ENCODE peak calls at places on chromosomes 11 and 22, in ten cellular contexts. One of them, this sample, is unnamed.

GRCh38 chr11:134580635-134581025 is 168.6 kb upstream of the B3GAT1 start:
- DNase-seq in spleen: no peak
- DNase-seq in H4: no peak
- DNase-seq in kidney: no peak
- DNase-seq in activated naive CD4-positive, alpha-beta T cell treated with anti-CD3 and anti-CD28 coated beads, Interleukin-2, amount 50 U/mL, for 72 hours: no peak
- DNase-seq in stomach: no peak
- DNase-seq in stimulated activated CD4-positive, alpha-beta T cell treated with anti-CD3 and anti-CD28 coated beads, Interleukin-15, amount 100 ng/mL, for 24 hours: no peak
- DNase-seq in mucosa of gallbladder: peak; percentile 3
- DNase-seq in A549: no peak
- DNase-seq in GM23248: no peak
- DNase-seq in this sample: no peak

GRCh38 chr11:47768090-47768620 is 1.0 kb upstream of the FNBP4 start:
- DNase-seq in A549: peak; percentile 66
- DNase-seq in H4: peak; percentile 89
- DNase-seq in kidney: peak; percentile 85
- DNase-seq in mucosa of gallbladder: peak; percentile 69
- DNase-seq in spleen: peak; percentile 81
- DNase-seq in stomach: peak; percentile 49
- DNase-seq in GM23248: peak; percentile 83
- DNase-seq in activated naive CD4-positive, alpha-beta T cell treated with anti-CD3 and anti-CD28 coated beads, Interleukin-2, amount 50 U/mL, for 72 hours: no peak
- DNase-seq in stimulated activated CD4-positive, alpha-beta T cell treated with anti-CD3 and anti-CD28 coated beads, Interleukin-15, amount 100 ng/mL, for 24 hours: peak; percentile 50
- DNase-seq in this sample: no peak

GRCh38 chr11:72174299-72175070 is 17.5 kb upstream of the FOLR1 start:
- DNase-seq in mucosa of gallbladder: peak; percentile 23
- DNase-seq in A549: no peak
- DNase-seq in H4: no peak
- DNase-seq in kidney: no peak
- DNase-seq in stimulated activated CD4-positive, alpha-beta T cell treated with anti-CD3 and anti-CD28 coated beads, Interleukin-15, amount 100 ng/mL, for 24 hours: no peak
- DNase-seq in GM23248: no peak
- DNase-seq in stomach: no peak
- DNase-seq in activated naive CD4-positive, alpha-beta T cell treated with anti-CD3 and anti-CD28 coated beads, Interleukin-2, amount 50 U/mL, for 72 hours: no peak
- DNase-seq in spleen: no peak
- DNase-seq in this sample: no peak

GRCh38 chr11:121571466-121571865 is 118.7 kb upstream of the SORL1-AS1 start:
- DNase-seq in H4: no peak
- DNase-seq in stomach: no peak
- DNase-seq in kidney: no peak
- DNase-seq in A549: no peak
- DNase-seq in activated naive CD4-positive, alpha-beta T cell treated with anti-CD3 and anti-CD28 coated beads, Interleukin-2, amount 50 U/mL, for 72 hours: no peak
- DNase-seq in stimulated activated CD4-positive, alpha-beta T cell treated with anti-CD3 and anti-CD28 coated beads, Interleukin-15, amount 100 ng/mL, for 24 hours: no peak
- DNase-seq in spleen: no peak
- DNase-seq in GM23248: no peak
- DNase-seq in mucosa of gallbladder: no peak
- DNase-seq in this sample: no peak

GRCh38 chr22:27251563-27251962 is 550.0 kb downstream of the MN1 start:
- DNase-seq in stimulated activated CD4-positive, alpha-beta T cell treated with anti-CD3 and anti-CD28 coated beads, Interleukin-15, amount 100 ng/mL, for 24 hours: no peak
- DNase-seq in activated naive CD4-positive, alpha-beta T cell treated with anti-CD3 and anti-CD28 coated beads, Interleukin-2, amount 50 U/mL, for 72 hours: no peak
- DNase-seq in kidney: no peak
- DNase-seq in H4: peak; percentile 14
- DNase-seq in GM23248: no peak
- DNase-seq in stomach: no peak
- DNase-seq in spleen: no peak
- DNase-seq in A549: no peak
- DNase-seq in mucosa of gallbladder: no peak
- DNase-seq in this sample: no peak

GRCh38 chr22:20206709-20207215 is 55.9 kb upstream of the CCDC188 start:
- DNase-seq in kidney: no peak
- DNase-seq in mucosa of gallbladder: no peak
- DNase-seq in GM23248: peak; percentile 60
- DNase-seq in H4: no peak
- DNase-seq in stomach: peak; percentile 58
- DNase-seq in stimulated activated CD4-positive, alpha-beta T cell treated with anti-CD3 and anti-CD28 coated beads, Interleukin-15, amount 100 ng/mL, for 24 hours: peak; percentile 21
- DNase-seq in activated naive CD4-positive, alpha-beta T cell treated with anti-CD3 and anti-CD28 coated beads, Interleukin-2, amount 50 U/mL, for 72 hours: peak; percentile 75
- DNase-seq in A549: no peak
- DNase-seq in spleen: no peak
- DNase-seq in this sample: no peak

GRCh38 chr11:66559141-66559861 is 9.1 kb downstream of the CTSF start:
- DNase-seq in stomach: peak; percentile 33
- DNase-seq in GM23248: peak; percentile 59
- DNase-seq in A549: no peak
- DNase-seq in mucosa of gallbladder: no peak
- DNase-seq in stimulated activated CD4-positive, alpha-beta T cell treated with anti-CD3 and anti-CD28 coated beads, Interleukin-15, amount 100 ng/mL, for 24 hours: peak; percentile 45
- DNase-seq in activated naive CD4-positive, alpha-beta T cell treated with anti-CD3 and anti-CD28 coated beads, Interleukin-2, amount 50 U/mL, for 72 hours: no peak
- DNase-seq in spleen: no peak
- DNase-seq in H4: no peak
- DNase-seq in kidney: no peak
- DNase-seq in this sample: no peak

GRCh38 chr11:77208535-77208934 is 80.5 kb downstream of the MYO7A start:
- DNase-seq in activated naive CD4-positive, alpha-beta T cell treated with anti-CD3 and anti-CD28 coated beads, Interleukin-2, amount 50 U/mL, for 72 hours: peak; percentile 44
- DNase-seq in kidney: no peak
- DNase-seq in stomach: no peak
- DNase-seq in mucosa of gallbladder: no peak
- DNase-seq in spleen: peak; percentile 58
- DNase-seq in A549: no peak
- DNase-seq in stimulated activated CD4-positive, alpha-beta T cell treated with anti-CD3 and anti-CD28 coated beads, Interleukin-15, amount 100 ng/mL, for 24 hours: no peak
- DNase-seq in GM23248: no peak
- DNase-seq in H4: no peak
- DNase-seq in this sample: no peak

GRCh38 chr11:45885921-45886721 is 670 bp downstream of the MAPK8IP1 start:
- DNase-seq in activated naive CD4-positive, alpha-beta T cell treated with anti-CD3 and anti-CD28 coated beads, Interleukin-2, amount 50 U/mL, for 72 hours: no peak
- DNase-seq in A549: no peak
- DNase-seq in GM23248: no peak
- DNase-seq in H4: no peak
- DNase-seq in mucosa of gallbladder: no peak
- DNase-seq in stimulated activated CD4-positive, alpha-beta T cell treated with anti-CD3 and anti-CD28 coated beads, Interleukin-15, amount 100 ng/mL, for 24 hours: no peak
- DNase-seq in stomach: no peak
- DNase-seq in kidney: peak; percentile 79
- DNase-seq in spleen: no peak
- DNase-seq in this sample: no peak

GRCh38 chr11:48001438-48002021 is 21.2 kb downstream of the PTPRJ start:
- DNase-seq in GM23248: peak; percentile 73
- DNase-seq in stimulated activated CD4-positive, alpha-beta T cell treated with anti-CD3 and anti-CD28 coated beads, Interleukin-15, amount 100 ng/mL, for 24 hours: peak; percentile 77
- DNase-seq in spleen: peak; percentile 83
- DNase-seq in stomach: peak; percentile 50
- DNase-seq in A549: peak; percentile 36
- DNase-seq in mucosa of gallbladder: peak; percentile 57
- DNase-seq in activated naive CD4-positive, alpha-beta T cell treated with anti-CD3 and anti-CD28 coated beads, Interleukin-2, amount 50 U/mL, for 72 hours: peak; percentile 85
- DNase-seq in kidney: no peak
- DNase-seq in H4: no peak
- DNase-seq in this sample: peak; percentile 81

GRCh38 chr11:86483591-86484163 is 109.0 kb downstream of the CCDC81 start:
- DNase-seq in H4: no peak
- DNase-seq in activated naive CD4-positive, alpha-beta T cell treated with anti-CD3 and anti-CD28 coated beads, Interleukin-2, amount 50 U/mL, for 72 hours: no peak
- DNase-seq in GM23248: no peak
- DNase-seq in stimulated activated CD4-positive, alpha-beta T cell treated with anti-CD3 and anti-CD28 coated beads, Interleukin-15, amount 100 ng/mL, for 24 hours: no peak
- DNase-seq in stomach: no peak
- DNase-seq in mucosa of gallbladder: no peak
- DNase-seq in A549: no peak
- DNase-seq in spleen: no peak
- DNase-seq in kidney: no peak
- DNase-seq in this sample: no peak

GRCh38 chr11:12301379-12301778 is 76.0 kb upstream of the PARVA start:
- DNase-seq in H4: no peak
- DNase-seq in A549: no peak
- DNase-seq in stomach: no peak
- DNase-seq in stimulated activated CD4-positive, alpha-beta T cell treated with anti-CD3 and anti-CD28 coated beads, Interleukin-15, amount 100 ng/mL, for 24 hours: no peak
- DNase-seq in activated naive CD4-positive, alpha-beta T cell treated with anti-CD3 and anti-CD28 coated beads, Interleukin-2, amount 50 U/mL, for 72 hours: no peak
- DNase-seq in mucosa of gallbladder: no peak
- DNase-seq in spleen: no peak
- DNase-seq in kidney: no peak
- DNase-seq in GM23248: no peak
- DNase-seq in this sample: no peak

GRCh38 chr11:76077575-76078150 is 128.6 kb downstream of the WNT11 start:
- DNase-seq in GM23248: no peak
- DNase-seq in mucosa of gallbladder: no peak
- DNase-seq in activated naive CD4-positive, alpha-beta T cell treated with anti-CD3 and anti-CD28 coated beads, Interleukin-2, amount 50 U/mL, for 72 hours: no peak
- DNase-seq in kidney: no peak
- DNase-seq in H4: no peak
- DNase-seq in spleen: no peak
- DNase-seq in A549: no peak
- DNase-seq in stomach: no peak
- DNase-seq in stimulated activated CD4-positive, alpha-beta T cell treated with anti-CD3 and anti-CD28 coated beads, Interleukin-15, amount 100 ng/mL, for 24 hours: no peak
- DNase-seq in this sample: no peak

GRCh38 chr11:447923-448731 is 2.0 kb upstream of the PTDSS2 start:
- DNase-seq in spleen: peak; percentile 98
- DNase-seq in kidney: peak; percentile 98
- DNase-seq in stimulated activated CD4-positive, alpha-beta T cell treated with anti-CD3 and anti-CD28 coated beads, Interleukin-15, amount 100 ng/mL, for 24 hours: peak; percentile 99
- DNase-seq in GM23248: peak; percentile 98
- DNase-seq in mucosa of gallbladder: peak; percentile 95
- DNase-seq in stomach: peak; percentile 97
- DNase-seq in A549: peak; percentile 94
- DNase-seq in H4: peak; percentile 88
- DNase-seq in activated naive CD4-positive, alpha-beta T cell treated with anti-CD3 and anti-CD28 coated beads, Interleukin-2, amount 50 U/mL, for 72 hours: peak; percentile 93
- DNase-seq in this sample: peak; percentile 93

GRCh38 chr11:9982127-9982795 is 311.8 kb downstream of the SBF2 start:
- DNase-seq in GM23248: peak; percentile 48
- DNase-seq in stimulated activated CD4-positive, alpha-beta T cell treated with anti-CD3 and anti-CD28 coated beads, Interleukin-15, amount 100 ng/mL, for 24 hours: no peak
- DNase-seq in stomach: no peak
- DNase-seq in mucosa of gallbladder: no peak
- DNase-seq in A549: no peak
- DNase-seq in kidney: no peak
- DNase-seq in activated naive CD4-positive, alpha-beta T cell treated with anti-CD3 and anti-CD28 coated beads, Interleukin-2, amount 50 U/mL, for 72 hours: no peak
- DNase-seq in spleen: no peak
- DNase-seq in H4: peak; percentile 26
- DNase-seq in this sample: no peak

GRCh38 chr11:17563248-17563647 is 16.2 kb downstream of the OTOG start:
- DNase-seq in mucosa of gallbladder: no peak
- DNase-seq in activated naive CD4-positive, alpha-beta T cell treated with anti-CD3 and anti-CD28 coated beads, Interleukin-2, amount 50 U/mL, for 72 hours: no peak
- DNase-seq in H4: no peak
- DNase-seq in stomach: peak; percentile 22
- DNase-seq in stimulated activated CD4-positive, alpha-beta T cell treated with anti-CD3 and anti-CD28 coated beads, Interleukin-15, amount 100 ng/mL, for 24 hours: no peak
- DNase-seq in kidney: peak; percentile 67
- DNase-seq in spleen: no peak
- DNase-seq in A549: no peak
- DNase-seq in GM23248: peak; percentile 10
- DNase-seq in this sample: no peak

GRCh38 chr11:73746701-73747100 is 14.2 kb downstream of the RAB6A start:
- DNase-seq in H4: no peak
- DNase-seq in A549: no peak
- DNase-seq in stomach: no peak
- DNase-seq in mucosa of gallbladder: no peak
- DNase-seq in GM23248: no peak
- DNase-seq in spleen: no peak
- DNase-seq in activated naive CD4-positive, alpha-beta T cell treated with anti-CD3 and anti-CD28 coated beads, Interleukin-2, amount 50 U/mL, for 72 hours: no peak
- DNase-seq in kidney: no peak
- DNase-seq in stimulated activated CD4-positive, alpha-beta T cell treated with anti-CD3 and anti-CD28 coated beads, Interleukin-15, amount 100 ng/mL, for 24 hours: no peak
- DNase-seq in this sample: no peak

GRCh38 chr11:1572200-1573076 is at the start of gene DUSP8:
- DNase-seq in kidney: peak; percentile 96
- DNase-seq in spleen: peak; percentile 91
- DNase-seq in activated naive CD4-positive, alpha-beta T cell treated with anti-CD3 and anti-CD28 coated beads, Interleukin-2, amount 50 U/mL, for 72 hours: peak; percentile 90
- DNase-seq in GM23248: peak; percentile 93
- DNase-seq in A549: peak; percentile 87
- DNase-seq in H4: peak; percentile 83
- DNase-seq in mucosa of gallbladder: peak; percentile 94
- DNase-seq in stimulated activated CD4-positive, alpha-beta T cell treated with anti-CD3 and anti-CD28 coated beads, Interleukin-15, amount 100 ng/mL, for 24 hours: peak; percentile 92
- DNase-seq in stomach: peak; percentile 94
- DNase-seq in this sample: peak; percentile 95

GRCh38 chr11:70074701-70075100 is 3.4 kb upstream of the ANO1 start:
- DNase-seq in H4: no peak
- DNase-seq in A549: no peak
- DNase-seq in stimulated activated CD4-positive, alpha-beta T cell treated with anti-CD3 and anti-CD28 coated beads, Interleukin-15, amount 100 ng/mL, for 24 hours: no peak
- DNase-seq in stomach: no peak
- DNase-seq in mucosa of gallbladder: no peak
- DNase-seq in GM23248: no peak
- DNase-seq in spleen: no peak
- DNase-seq in kidney: peak; percentile 43
- DNase-seq in activated naive CD4-positive, alpha-beta T cell treated with anti-CD3 and anti-CD28 coated beads, Interleukin-2, amount 50 U/mL, for 72 hours: peak; percentile 34
- DNase-seq in this sample: no peak

GRCh38 chr11:115911656-115912055 is 407.4 kb upstream of the CADM1 start:
- DNase-seq in GM23248: no peak
- DNase-seq in A549: no peak
- DNase-seq in stomach: no peak
- DNase-seq in mucosa of gallbladder: no peak
- DNase-seq in kidney: no peak
- DNase-seq in activated naive CD4-positive, alpha-beta T cell treated with anti-CD3 and anti-CD28 coated beads, Interleukin-2, amount 50 U/mL, for 72 hours: no peak
- DNase-seq in spleen: no peak
- DNase-seq in H4: no peak
- DNase-seq in stimulated activated CD4-positive, alpha-beta T cell treated with anti-CD3 and anti-CD28 coated beads, Interleukin-15, amount 100 ng/mL, for 24 hours: no peak
- DNase-seq in this sample: no peak

GRCh38 chr11:17413414-17414316 is 25.2 kb upstream of the KCNJ11 start:
- DNase-seq in kidney: peak; percentile 32
- DNase-seq in activated naive CD4-positive, alpha-beta T cell treated with anti-CD3 and anti-CD28 coated beads, Interleukin-2, amount 50 U/mL, for 72 hours: no peak
- DNase-seq in H4: no peak
- DNase-seq in A549: no peak
- DNase-seq in stomach: peak; percentile 97
- DNase-seq in spleen: peak; percentile 34
- DNase-seq in mucosa of gallbladder: peak; percentile 47
- DNase-seq in GM23248: no peak
- DNase-seq in stimulated activated CD4-positive, alpha-beta T cell treated with anti-CD3 and anti-CD28 coated beads, Interleukin-15, amount 100 ng/mL, for 24 hours: no peak
- DNase-seq in this sample: no peak

GRCh38 chr11:29280452-29280851 is 736.4 kb downstream of the KCNA4 start:
- DNase-seq in kidney: no peak
- DNase-seq in GM23248: peak; percentile 39
- DNase-seq in activated naive CD4-positive, alpha-beta T cell treated with anti-CD3 and anti-CD28 coated beads, Interleukin-2, amount 50 U/mL, for 72 hours: no peak
- DNase-seq in spleen: no peak
- DNase-seq in A549: no peak
- DNase-seq in H4: peak; percentile 8
- DNase-seq in mucosa of gallbladder: no peak
- DNase-seq in stimulated activated CD4-positive, alpha-beta T cell treated with anti-CD3 and anti-CD28 coated beads, Interleukin-15, amount 100 ng/mL, for 24 hours: no peak
- DNase-seq in stomach: no peak
- DNase-seq in this sample: no peak

GRCh38 chr11:56855217-56855616 is 106.7 kb upstream of the OR9G4 start:
- DNase-seq in stomach: peak; percentile 33
- DNase-seq in H4: no peak
- DNase-seq in GM23248: no peak
- DNase-seq in mucosa of gallbladder: peak; percentile 42
- DNase-seq in kidney: no peak
- DNase-seq in spleen: no peak
- DNase-seq in stimulated activated CD4-positive, alpha-beta T cell treated with anti-CD3 and anti-CD28 coated beads, Interleukin-15, amount 100 ng/mL, for 24 hours: no peak
- DNase-seq in activated naive CD4-positive, alpha-beta T cell treated with anti-CD3 and anti-CD28 coated beads, Interleukin-2, amount 50 U/mL, for 72 hours: no peak
- DNase-seq in A549: no peak
- DNase-seq in this sample: no peak

GRCh38 chr11:79437274-79437980 is 3.4 kb downstream of the TENM4 start:
- DNase-seq in A549: no peak
- DNase-seq in stimulated activated CD4-positive, alpha-beta T cell treated with anti-CD3 and anti-CD28 coated beads, Interleukin-15, amount 100 ng/mL, for 24 hours: peak; percentile 8
- DNase-seq in spleen: peak; percentile 76
- DNase-seq in stomach: peak; percentile 64
- DNase-seq in GM23248: peak; percentile 49
- DNase-seq in mucosa of gallbladder: peak; percentile 47
- DNase-seq in kidney: peak; percentile 89
- DNase-seq in H4: no peak
- DNase-seq in activated naive CD4-positive, alpha-beta T cell treated with anti-CD3 and anti-CD28 coated beads, Interleukin-2, amount 50 U/mL, for 72 hours: no peak
- DNase-seq in this sample: no peak

GRCh38 chr22:42632096-42632495 is 8.3 kb downstream of the ATP5MGL start:
- DNase-seq in stomach: no peak
- DNase-seq in A549: peak; percentile 25
- DNase-seq in GM23248: peak; percentile 65
- DNase-seq in mucosa of gallbladder: no peak
- DNase-seq in kidney: no peak
- DNase-seq in stimulated activated CD4-positive, alpha-beta T cell treated with anti-CD3 and anti-CD28 coated beads, Interleukin-15, amount 100 ng/mL, for 24 hours: no peak
- DNase-seq in spleen: no peak
- DNase-seq in activated naive CD4-positive, alpha-beta T cell treated with anti-CD3 and anti-CD28 coated beads, Interleukin-2, amount 50 U/mL, for 72 hours: no peak
- DNase-seq in H4: no peak
- DNase-seq in this sample: no peak

GRCh38 chr11:19842505-19842904 is 129.9 kb downstream of the NAV2 start:
- DNase-seq in kidney: no peak
- DNase-seq in GM23248: no peak
- DNase-seq in H4: no peak
- DNase-seq in spleen: no peak
- DNase-seq in A549: no peak
- DNase-seq in activated naive CD4-positive, alpha-beta T cell treated with anti-CD3 and anti-CD28 coated beads, Interleukin-2, amount 50 U/mL, for 72 hours: no peak
- DNase-seq in stimulated activated CD4-positive, alpha-beta T cell treated with anti-CD3 and anti-CD28 coated beads, Interleukin-15, amount 100 ng/mL, for 24 hours: no peak
- DNase-seq in stomach: no peak
- DNase-seq in mucosa of gallbladder: no peak
- DNase-seq in this sample: no peak

GRCh38 chr22:32949719-32950118 is 108.5 kb downstream of the SYN3 start:
- DNase-seq in GM23248: no peak
- DNase-seq in stomach: no peak
- DNase-seq in stimulated activated CD4-positive, alpha-beta T cell treated with anti-CD3 and anti-CD28 coated beads, Interleukin-15, amount 100 ng/mL, for 24 hours: no peak
- DNase-seq in kidney: no peak
- DNase-seq in A549: no peak
- DNase-seq in H4: no peak
- DNase-seq in activated naive CD4-positive, alpha-beta T cell treated with anti-CD3 and anti-CD28 coated beads, Interleukin-2, amount 50 U/mL, for 72 hours: no peak
- DNase-seq in spleen: no peak
- DNase-seq in mucosa of gallbladder: no peak
- DNase-seq in this sample: no peak

GRCh38 chr22:20117656-20118571 is 888 bp upstream of the TRMT2A start:
- DNase-seq in H4: no peak
- DNase-seq in spleen: peak; percentile 92
- DNase-seq in kidney: peak; percentile 88
- DNase-seq in activated naive CD4-positive, alpha-beta T cell treated with anti-CD3 and anti-CD28 coated beads, Interleukin-2, amount 50 U/mL, for 72 hours: peak; percentile 87
- DNase-seq in stomach: no peak
- DNase-seq in stimulated activated CD4-positive, alpha-beta T cell treated with anti-CD3 and anti-CD28 coated beads, Interleukin-15, amount 100 ng/mL, for 24 hours: peak; percentile 91
- DNase-seq in A549: no peak
- DNase-seq in GM23248: peak; percentile 80
- DNase-seq in mucosa of gallbladder: peak; percentile 22
- DNase-seq in this sample: no peak

This sample was measured in effector CD4-positive, alpha-beta T cell.